ENCODE peak calls at places on chromosomes 4 and X, in six cellular contexts. One of them, this sample, is unnamed.

GRCh38 chr4:121144021-121144420 is 20.1 kb downstream of the TNIP3 start:
- DNase-seq in NB4: no peak
- DNase-seq in DMS53: no peak
- DNase-seq in NCI-H1694 treated with DMSO at 0.1 percent for 48 hours: no peak
- DNase-seq in aorta: no peak
- DNase-seq in stimulated activated CD4-positive, alpha-beta T cell treated with anti-CD3 and anti-CD28 coated beads, TNF-alpha, amount 100 ng/mL, for 24 hours: no peak
- DNase-seq in this sample: no peak

GRCh38 chr4:89108068-89108467 is 3.3 kb upstream of the TIGD2 start:
- DNase-seq in NB4: peak
- DNase-seq in stimulated activated CD4-positive, alpha-beta T cell treated with anti-CD3 and anti-CD28 coated beads, TNF-alpha, amount 100 ng/mL, for 24 hours: no peak
- DNase-seq in aorta: no peak
- DNase-seq in NCI-H1694 treated with DMSO at 0.1 percent for 48 hours: no peak
- DNase-seq in DMS53: peak
- DNase-seq in this sample: no peak

GRCh38 chr4:169620846-169621228 is 459 bp downstream of the CLCN3 start:
- DNase-seq in NB4: no peak
- DNase-seq in DMS53: peak
- DNase-seq in stimulated activated CD4-positive, alpha-beta T cell treated with anti-CD3 and anti-CD28 coated beads, TNF-alpha, amount 100 ng/mL, for 24 hours: no peak
- DNase-seq in aorta: no peak
- DNase-seq in NCI-H1694 treated with DMSO at 0.1 percent for 48 hours: no peak
- DNase-seq in this sample: no peak

GRCh38 chr4:38154251-38154650 is 194.1 kb downstream of the PTTG2 start:
- DNase-seq in NCI-H1694 treated with DMSO at 0.1 percent for 48 hours: no peak
- DNase-seq in DMS53: peak
- DNase-seq in aorta: no peak
- DNase-seq in NB4: no peak
- DNase-seq in stimulated activated CD4-positive, alpha-beta T cell treated with anti-CD3 and anti-CD28 coated beads, TNF-alpha, amount 100 ng/mL, for 24 hours: no peak
- DNase-seq in this sample: no peak

GRCh38 chr4:57136281-57136680 is 26.1 kb upstream of the IGFBP7 start:
- DNase-seq in DMS53: no peak
- DNase-seq in stimulated activated CD4-positive, alpha-beta T cell treated with anti-CD3 and anti-CD28 coated beads, TNF-alpha, amount 100 ng/mL, for 24 hours: no peak
- DNase-seq in NCI-H1694 treated with DMSO at 0.1 percent for 48 hours: no peak
- DNase-seq in NB4: no peak
- DNase-seq in aorta: no peak
- DNase-seq in this sample: no peak

GRCh38 chr4:54268151-54268550 is 39.1 kb downstream of the PDGFRA start:
- DNase-seq in stimulated activated CD4-positive, alpha-beta T cell treated with anti-CD3 and anti-CD28 coated beads, TNF-alpha, amount 100 ng/mL, for 24 hours: no peak
- DNase-seq in NCI-H1694 treated with DMSO at 0.1 percent for 48 hours: no peak
- DNase-seq in aorta: no peak
- DNase-seq in NB4: no peak
- DNase-seq in DMS53: no peak
- DNase-seq in this sample: no peak

GRCh38 chr4:183657564-183657963 is 1.4 kb downstream of the RWDD4 start:
- DNase-seq in NB4: peak
- DNase-seq in aorta: no peak
- DNase-seq in NCI-H1694 treated with DMSO at 0.1 percent for 48 hours: no peak
- DNase-seq in DMS53: no peak
- DNase-seq in stimulated activated CD4-positive, alpha-beta T cell treated with anti-CD3 and anti-CD28 coated beads, TNF-alpha, amount 100 ng/mL, for 24 hours: no peak
- DNase-seq in this sample: no peak

GRCh38 chrX:38215141-38215540 is 5.5 kb downstream of the SRPX start:
- DNase-seq in stimulated activated CD4-positive, alpha-beta T cell treated with anti-CD3 and anti-CD28 coated beads, TNF-alpha, amount 100 ng/mL, for 24 hours: no peak
- DNase-seq in aorta: no peak
- DNase-seq in DMS53: no peak
- DNase-seq in NB4: no peak
- DNase-seq in NCI-H1694 treated with DMSO at 0.1 percent for 48 hours: no peak
- DNase-seq in this sample: no peak

GRCh38 chrX:68837119-68837518 is 8.3 kb downstream of the EFNB1 start:
- DNase-seq in NB4: no peak
- DNase-seq in aorta: no peak
- DNase-seq in stimulated activated CD4-positive, alpha-beta T cell treated with anti-CD3 and anti-CD28 coated beads, TNF-alpha, amount 100 ng/mL, for 24 hours: no peak
- DNase-seq in NCI-H1694 treated with DMSO at 0.1 percent for 48 hours: no peak
- DNase-seq in DMS53: no peak
- DNase-seq in this sample: no peak

GRCh38 chrX:50813843-50814661 is at the start of gene SHROOM4:
- DNase-seq in DMS53: peak
- DNase-seq in NB4: no peak
- DNase-seq in aorta: peak
- DNase-seq in NCI-H1694 treated with DMSO at 0.1 percent for 48 hours: no peak
- DNase-seq in stimulated activated CD4-positive, alpha-beta T cell treated with anti-CD3 and anti-CD28 coated beads, TNF-alpha, amount 100 ng/mL, for 24 hours: no peak
- DNase-seq in this sample: peak

GRCh38 chrX:100654256-100654655 is 10.3 kb downstream of the SRPX2 start:
- DNase-seq in aorta: no peak
- DNase-seq in NB4: peak
- DNase-seq in DMS53: peak
- DNase-seq in stimulated activated CD4-positive, alpha-beta T cell treated with anti-CD3 and anti-CD28 coated beads, TNF-alpha, amount 100 ng/mL, for 24 hours: no peak
- DNase-seq in NCI-H1694 treated with DMSO at 0.1 percent for 48 hours: peak
- DNase-seq in this sample: no peak

GRCh38 chr4:8241895-8242696 is 27.5 kb upstream of the HTRA3 start:
- DNase-seq in stimulated activated CD4-positive, alpha-beta T cell treated with anti-CD3 and anti-CD28 coated beads, TNF-alpha, amount 100 ng/mL, for 24 hours: peak
- DNase-seq in NCI-H1694 treated with DMSO at 0.1 percent for 48 hours: peak
- DNase-seq in NB4: peak
- DNase-seq in DMS53: peak
- DNase-seq in aorta: peak
- DNase-seq in this sample: peak

GRCh38 chr4:119238068-119238722 is 25.7 kb downstream of the USP53 start:
- DNase-seq in aorta: no peak
- DNase-seq in stimulated activated CD4-positive, alpha-beta T cell treated with anti-CD3 and anti-CD28 coated beads, TNF-alpha, amount 100 ng/mL, for 24 hours: no peak
- DNase-seq in DMS53: no peak
- DNase-seq in NB4: no peak
- DNase-seq in NCI-H1694 treated with DMSO at 0.1 percent for 48 hours: no peak
- DNase-seq in this sample: no peak

GRCh38 chr4:135243960-135244561 is 1042.5 kb upstream of the PABPC4L start:
- DNase-seq in stimulated activated CD4-positive, alpha-beta T cell treated with anti-CD3 and anti-CD28 coated beads, TNF-alpha, amount 100 ng/mL, for 24 hours: no peak
- DNase-seq in NCI-H1694 treated with DMSO at 0.1 percent for 48 hours: no peak
- DNase-seq in aorta: no peak
- DNase-seq in NB4: no peak
- DNase-seq in DMS53: no peak
- DNase-seq in this sample: no peak

GRCh38 chr4:38675167-38676121 is 11.4 kb downstream of the KLF3 start:
- DNase-seq in DMS53: peak
- DNase-seq in stimulated activated CD4-positive, alpha-beta T cell treated with anti-CD3 and anti-CD28 coated beads, TNF-alpha, amount 100 ng/mL, for 24 hours: peak
- DNase-seq in NB4: peak
- DNase-seq in NCI-H1694 treated with DMSO at 0.1 percent for 48 hours: peak
- DNase-seq in aorta: peak
- DNase-seq in this sample: no peak

GRCh38 chr4:77917075-77917474 is 54.4 kb downstream of the MRPL1 start:
- DNase-seq in stimulated activated CD4-positive, alpha-beta T cell treated with anti-CD3 and anti-CD28 coated beads, TNF-alpha, amount 100 ng/mL, for 24 hours: no peak
- DNase-seq in NB4: no peak
- DNase-seq in aorta: no peak
- DNase-seq in DMS53: peak
- DNase-seq in NCI-H1694 treated with DMSO at 0.1 percent for 48 hours: no peak
- DNase-seq in this sample: no peak

GRCh38 chrX:45083314-45083713 is 117.4 kb downstream of the DIPK2B start:
- DNase-seq in NB4: peak
- DNase-seq in stimulated activated CD4-positive, alpha-beta T cell treated with anti-CD3 and anti-CD28 coated beads, TNF-alpha, amount 100 ng/mL, for 24 hours: no peak
- DNase-seq in DMS53: no peak
- DNase-seq in aorta: no peak
- DNase-seq in NCI-H1694 treated with DMSO at 0.1 percent for 48 hours: no peak
- DNase-seq in this sample: no peak

GRCh38 chrX:137792214-137792613 is 226.3 kb downstream of the ZIC3 start:
- DNase-seq in NB4: no peak
- DNase-seq in aorta: no peak
- DNase-seq in NCI-H1694 treated with DMSO at 0.1 percent for 48 hours: no peak
- DNase-seq in DMS53: no peak
- DNase-seq in stimulated activated CD4-positive, alpha-beta T cell treated with anti-CD3 and anti-CD28 coated beads, TNF-alpha, amount 100 ng/mL, for 24 hours: no peak
- DNase-seq in this sample: no peak

GRCh38 chr4:126850286-126850685 is 782.5 kb upstream of the INTU start:
- DNase-seq in DMS53: peak
- DNase-seq in NCI-H1694 treated with DMSO at 0.1 percent for 48 hours: no peak
- DNase-seq in aorta: no peak
- DNase-seq in stimulated activated CD4-positive, alpha-beta T cell treated with anti-CD3 and anti-CD28 coated beads, TNF-alpha, amount 100 ng/mL, for 24 hours: no peak
- DNase-seq in NB4: peak
- DNase-seq in this sample: no peak

GRCh38 chr4:53905935-53906377 is 158.4 kb downstream of the CHIC2 start:
- DNase-seq in NB4: peak
- DNase-seq in aorta: no peak
- DNase-seq in DMS53: peak
- DNase-seq in stimulated activated CD4-positive, alpha-beta T cell treated with anti-CD3 and anti-CD28 coated beads, TNF-alpha, amount 100 ng/mL, for 24 hours: no peak
- DNase-seq in NCI-H1694 treated with DMSO at 0.1 percent for 48 hours: no peak
- DNase-seq in this sample: no peak

GRCh38 chr4:137226900-137227299 is 305.4 kb downstream of the PCDH18 start:
- DNase-seq in stimulated activated CD4-positive, alpha-beta T cell treated with anti-CD3 and anti-CD28 coated beads, TNF-alpha, amount 100 ng/mL, for 24 hours: no peak
- DNase-seq in DMS53: peak
- DNase-seq in NCI-H1694 treated with DMSO at 0.1 percent for 48 hours: peak
- DNase-seq in NB4: peak
- DNase-seq in aorta: no peak
- DNase-seq in this sample: no peak

GRCh38 chr4:155615054-155615887 is 51.4 kb upstream of the GUCY1A1 start:
- DNase-seq in aorta: no peak
- DNase-seq in DMS53: no peak
- DNase-seq in NCI-H1694 treated with DMSO at 0.1 percent for 48 hours: no peak
- DNase-seq in NB4: no peak
- DNase-seq in stimulated activated CD4-positive, alpha-beta T cell treated with anti-CD3 and anti-CD28 coated beads, TNF-alpha, amount 100 ng/mL, for 24 hours: no peak
- DNase-seq in this sample: no peak

GRCh38 chr4:161629694-161630441 is 533.9 kb downstream of the FSTL5 start:
- DNase-seq in NCI-H1694 treated with DMSO at 0.1 percent for 48 hours: no peak
- DNase-seq in NB4: no peak
- DNase-seq in DMS53: no peak
- DNase-seq in aorta: no peak
- DNase-seq in stimulated activated CD4-positive, alpha-beta T cell treated with anti-CD3 and anti-CD28 coated beads, TNF-alpha, amount 100 ng/mL, for 24 hours: no peak
- DNase-seq in this sample: no peak

GRCh38 chr4:173656898-173657297 is 126.9 kb upstream of the HAND2 start:
- DNase-seq in aorta: no peak
- DNase-seq in NCI-H1694 treated with DMSO at 0.1 percent for 48 hours: no peak
- DNase-seq in DMS53: no peak
- DNase-seq in stimulated activated CD4-positive, alpha-beta T cell treated with anti-CD3 and anti-CD28 coated beads, TNF-alpha, amount 100 ng/mL, for 24 hours: no peak
- DNase-seq in NB4: no peak
- DNase-seq in this sample: no peak

GRCh38 chrX:116427976-116428375 is 8.4 kb upstream of the SLC6A14 start:
- DNase-seq in aorta: no peak
- DNase-seq in stimulated activated CD4-positive, alpha-beta T cell treated with anti-CD3 and anti-CD28 coated beads, TNF-alpha, amount 100 ng/mL, for 24 hours: no peak
- DNase-seq in NB4: no peak
- DNase-seq in NCI-H1694 treated with DMSO at 0.1 percent for 48 hours: no peak
- DNase-seq in DMS53: no peak
- DNase-seq in this sample: no peak

GRCh38 chrX:9873952-9874351 is 87.7 kb downstream of the SHROOM2 start:
- DNase-seq in NCI-H1694 treated with DMSO at 0.1 percent for 48 hours: no peak
- DNase-seq in stimulated activated CD4-positive, alpha-beta T cell treated with anti-CD3 and anti-CD28 coated beads, TNF-alpha, amount 100 ng/mL, for 24 hours: peak
- DNase-seq in aorta: no peak
- DNase-seq in NB4: peak
- DNase-seq in DMS53: peak
- DNase-seq in this sample: no peak

GRCh38 chr4:104500452-104500851 is 5.8 kb upstream of the CXXC4 start:
- DNase-seq in aorta: no peak
- DNase-seq in NCI-H1694 treated with DMSO at 0.1 percent for 48 hours: no peak
- DNase-seq in NB4: no peak
- DNase-seq in stimulated activated CD4-positive, alpha-beta T cell treated with anti-CD3 and anti-CD28 coated beads, TNF-alpha, amount 100 ng/mL, for 24 hours: no peak
- DNase-seq in DMS53: no peak
- DNase-seq in this sample: no peak

GRCh38 chr4:180665994-180666818 is 1577.0 kb upstream of the TENM3 start:
- DNase-seq in stimulated activated CD4-positive, alpha-beta T cell treated with anti-CD3 and anti-CD28 coated beads, TNF-alpha, amount 100 ng/mL, for 24 hours: no peak
- DNase-seq in DMS53: peak
- DNase-seq in NB4: peak
- DNase-seq in NCI-H1694 treated with DMSO at 0.1 percent for 48 hours: peak
- DNase-seq in aorta: no peak
- DNase-seq in this sample: no peak

GRCh38 chrX:151974336-151975227 is at the start of gene GABRE:
- DNase-seq in NCI-H1694 treated with DMSO at 0.1 percent for 48 hours: no peak
- DNase-seq in NB4: no peak
- DNase-seq in stimulated activated CD4-positive, alpha-beta T cell treated with anti-CD3 and anti-CD28 coated beads, TNF-alpha, amount 100 ng/mL, for 24 hours: no peak
- DNase-seq in DMS53: no peak
- DNase-seq in aorta: peak
- DNase-seq in this sample: peak

GRCh38 chrX:123159403-123159802 is 24.7 kb upstream of the GRIA3 start:
- DNase-seq in stimulated activated CD4-positive, alpha-beta T cell treated with anti-CD3 and anti-CD28 coated beads, TNF-alpha, amount 100 ng/mL, for 24 hours: no peak
- DNase-seq in NCI-H1694 treated with DMSO at 0.1 percent for 48 hours: no peak
- DNase-seq in DMS53: no peak
- DNase-seq in NB4: no peak
- DNase-seq in aorta: no peak
- DNase-seq in this sample: no peak

This sample was measured in left lung.